ENCODE peak calls at places on chromosome 11, in nine cellular contexts. G is left ventricle myocardium inferior, O is stomach, T is mammary epithelial cell, B is H9, Q is breast epithelium, C is ovary, W is fibroblast of lung, Z is psoas muscle. F is an unnamed sample. For H3K4me1 and H3K27me3, the result is how much of the 10 kb centered on the place peaks cover.

GRCh38 chr11:126764221-126764620 is 236.3 kb downstream of the KIRREL3 start:
- DNase-seq in B (no peak), W (peak), Q (no peak), O (no peak), T (no peak), Z (no peak), G (no peak), C (no peak), F (no peak)

GRCh38 chr11:95577716-95578460 is 211.7 kb downstream of the FAM76B start:
- DNase-seq in O (no peak), B (no peak), G (no peak), C (no peak), Z (no peak), Q (no peak), T (peak), W (peak), F (no peak)

GRCh38 chr11:33652001-33652400 is 48.6 kb downstream of the C11orf91 start:
- DNase-seq in C (no peak), Q (no peak), G (no peak), O (no peak), Z (no peak), T (no peak), W (peak), B (no peak), F (no peak)

GRCh38 chr11:84722583-84723108 is 904.5 kb downstream of the DLG2 start:
- DNase-seq in Z (no peak), O (no peak), G (no peak), Q (no peak), W (no peak), T (no peak), B (peak), C (no peak), F (no peak)

GRCh38 chr11:75265851-75266531 is 25.4 kb downstream of the TPBGL start:
- DNase-seq in B (no peak), O (no peak), Q (no peak), C (peak), W (no peak), G (no peak), Z (peak), T (no peak), F (no peak)

GRCh38 chr11:20125927-20126326 is 34.3 kb downstream of the DBX1 start:
- DNase-seq in C (no peak), B (no peak), Z (no peak), Q (no peak), O (no peak), T (peak), W (peak), G (no peak), F (no peak)

GRCh38 chr11:95897731-95898130 is 26.2 kb downstream of the MTMR2 start:
- DNase-seq in W (peak), Z (no peak), O (no peak), G (no peak), B (no peak), Q (no peak), C (no peak), T (no peak), F (no peak)

GRCh38 chr11:109435121-109435742 is 13.2 kb downstream of the C11orf87 start:
- DNase-seq in B (no peak), Z (no peak), T (peak), C (no peak), Q (no peak), G (no peak), O (no peak), W (peak), F (no peak)

GRCh38 chr11:36057372-36058045 is 113.6 kb downstream of the LDLRAD3 start:
- DNase-seq in Z (peak), O (no peak), T (no peak), Q (no peak), G (no peak), W (no peak), B (no peak), C (peak), F (no peak)

GRCh38 chr11:94740083-94740974 is 27.8 kb upstream of the AMOTL1 start:
- DNase-seq in Z (peak), W (no peak), O (no peak), Q (no peak), T (no peak), B (peak), C (peak), G (peak), F (peak)

GRCh38 chr11:34866375-34866774 is 49.8 kb downstream of the APIP start:
- DNase-seq in C (no peak), T (no peak), G (no peak), B (no peak), W (no peak), Z (no peak), Q (no peak), O (no peak), F (no peak)

GRCh38 chr11:27660171-27660570 is 40.1 kb downstream of the BDNF start:
- DNase-seq in G (no peak), Z (no peak), T (no peak), O (no peak), C (no peak), B (no peak), Q (no peak), W (no peak), F (no peak)

GRCh38 chr11:72787262-72788104 is 6.4 kb downstream of the STARD10 start:
- DNase-seq in Q (no peak), G (no peak), C (no peak), W (no peak), T (no peak), Z (no peak), O (no peak), B (peak), F (no peak)

GRCh38 chr11:131154329-131154728 is 216.1 kb upstream of the NTM start:
- DNase-seq in O (no peak), Z (no peak), Q (no peak), G (no peak), C (no peak), B (no peak), W (no peak), T (no peak), F (no peak)

GRCh38 chr11:18564149-18564548 is 24.4 kb downstream of the UEVLD start:
- DNase-seq in C (no peak), O (no peak), Q (no peak), G (no peak), W (no peak), Z (no peak), T (no peak), B (no peak), F (no peak)

GRCh38 chr11:111361874-111362273 is 17.2 kb downstream of the POU2AF1 start:
- DNase-seq in B (no peak), C (no peak), T (peak), O (peak), W (no peak), Q (no peak), G (no peak), Z (no peak), F (no peak)

GRCh38 chr11:123519797-123520193 is 89.7 kb downstream of the GRAMD1B start:
- DNase-seq in G (no peak), W (no peak), Z (no peak), O (no peak), C (no peak), Q (no peak), T (no peak), B (no peak), F (no peak)

GRCh38 chr11:85279267-85279666 is 347.9 kb downstream of the DLG2 start:
- DNase-seq in B (no peak), W (no peak), Q (no peak), O (no peak), T (no peak), G (no peak), C (no peak), Z (no peak), F (no peak)

GRCh38 chr11:85682330-85683305 is 3.4 kb downstream of the CCDC89 start:
- DNase-seq in B (no peak), T (no peak), W (peak), G (peak), C (peak), Q (no peak), Z (peak), O (peak), F (peak)

GRCh38 chr11:38392176-38392575 is 1794.1 kb upstream of the RAG2 start:
- DNase-seq in B (no peak), Z (no peak), C (no peak), Q (no peak), O (no peak), G (no peak), T (peak), W (peak), F (no peak)

GRCh38 chr11:119056397-119056999 is 507 bp downstream of the HYOU1 start:
- DNase-seq in C (peak), T (peak), G (no peak), Q (no peak), W (no peak), B (peak), O (peak), Z (peak), F (peak)

GRCh38 chr11:2995893-2996554 is 3.9 kb upstream of the NAP1L4 start:
- DNase-seq in T (no peak), O (peak), C (no peak), G (no peak), Z (peak), B (no peak), Q (peak), W (no peak), F (peak)

GRCh38 chr11:108278546-108278945 is 55.7 kb downstream of the ATM start:
- DNase-seq in G (no peak), Z (no peak), W (peak), C (no peak), O (no peak), T (no peak), B (peak), Q (no peak), F (no peak)

GRCh38 chr11:32902089-32902665 is 9.6 kb downstream of the QSER1 start:
- DNase-seq in C (no peak), G (no peak), Z (no peak), W (no peak), Q (no peak), B (no peak), T (peak), O (no peak), F (no peak)

GRCh38 chr11:127890026-127890611 is 697.2 kb downstream of the ETS1 start:
- DNase-seq in G (no peak), O (no peak), T (peak), C (no peak), Q (no peak), B (no peak), W (peak), Z (no peak), F (no peak)

GRCh38 chr11:115473167-115473566 is 31.0 kb downstream of the CADM1 start:
- DNase-seq in O (no peak), G (no peak), B (no peak), Z (no peak), T (no peak), Q (no peak), C (no peak), W (no peak), F (no peak)

GRCh38 chr11:35247428-35247827 is 108.5 kb downstream of the CD44 start:
- DNase-seq in C (no peak), Z (no peak), W (no peak), G (no peak), B (no peak), Q (no peak), T (no peak), O (peak), F (no peak)

GRCh38 chr11:115745041-115745440 is 240.8 kb upstream of the CADM1 start:
- DNase-seq in B (peak), T (no peak), O (no peak), W (no peak), Z (no peak), Q (no peak), G (no peak), C (no peak), F (no peak)

GRCh38 chr11:12773591-12773990 is 99.4 kb downstream of the TEAD1 start:
- DNase-seq in O (no peak), T (no peak), C (no peak), W (no peak), B (no peak), Q (no peak), G (no peak), Z (no peak), F (no peak)

GRCh38 chr11:85551881-85552280 is 75.3 kb downstream of the DLG2 start:
- DNase-seq in W (no peak), B (no peak), Z (no peak), G (no peak), T (no peak), Q (no peak), O (no peak), C (no peak), F (no peak)

GRCh38 chr11:45483361-45483760 is 182.1 kb downstream of the CHST1 start:
- DNase-seq in W (no peak), Z (no peak), G (no peak), C (no peak), Q (no peak), T (no peak), O (peak), B (no peak), F (no peak)

GRCh38 chr11:104522650-104523049 is 358.7 kb upstream of the PDGFD start:
- DNase-seq in C (no peak), W (peak), O (no peak), G (no peak), Z (no peak), B (no peak), Q (no peak), T (no peak), F (no peak)

GRCh38 chr11:48056325-48057183 is 76.2 kb downstream of the PTPRJ start:
- DNase-seq in W (no peak), C (no peak), G (no peak), Z (no peak), Q (no peak), O (no peak), T (no peak), B (no peak), F (no peak)

GRCh38 chr11:117096140-117096972 is 1.9 kb downstream of the SIK3 start:
- DNase-seq in T (no peak), B (peak), O (no peak), Z (no peak), Q (no peak), W (no peak), G (no peak), C (no peak), F (peak)

GRCh38 chr11:117095301-117096139 is 2.7 kb downstream of the SIK3 start:
- DNase-seq in O (no peak), C (no peak), W (peak), T (no peak), Q (no peak), G (no peak), Z (no peak), B (no peak), F (no peak)

GRCh38 chr11:117097567-117098268 is 510 bp downstream of the SIK3 start:
- DNase-seq in Z (peak), G (peak), T (no peak), B (peak), Q (peak), C (no peak), O (peak), W (no peak), F (peak)

GRCh38 chr11:117098269-117099231 is at the start of gene SIK3:
- DNase-seq in Q (peak), W (peak), B (peak), Z (peak), G (peak), C (peak), T (peak), O (peak), F (peak)

DNA sequence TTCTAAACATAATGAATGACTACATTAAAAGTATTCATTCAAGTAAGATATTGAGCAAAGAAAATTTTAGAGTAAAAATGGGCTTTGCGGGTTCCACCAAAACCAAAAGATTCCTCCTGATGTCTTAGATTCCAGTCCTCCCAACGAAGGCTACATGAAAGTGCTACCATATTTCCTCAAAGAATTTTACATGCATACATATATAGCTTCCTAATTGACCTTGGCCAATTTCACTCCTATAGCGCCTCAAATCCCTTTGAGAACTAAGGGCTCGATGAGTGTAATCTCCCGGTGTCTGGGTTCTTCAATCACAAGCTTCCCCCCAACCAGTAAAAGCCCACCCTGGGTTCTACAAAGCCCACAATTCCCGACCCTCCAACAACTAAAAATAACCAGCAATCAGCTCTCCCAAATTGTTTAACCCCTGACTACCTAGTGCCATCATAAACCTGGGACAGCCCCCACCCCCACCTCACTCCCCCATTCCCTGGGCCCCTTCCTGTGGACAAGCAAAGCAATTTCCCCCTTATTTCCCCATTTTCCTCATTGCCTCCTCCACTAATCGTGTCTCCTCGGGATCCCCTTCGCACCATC is 1.2 kb downstream of the SIK3 start:
- DNase-seq in W (no peak), G (no peak), C (no peak), O (no peak), Z (no peak), T (no peak), B (no peak), Q (no peak), F (no peak)
- H3K4me1 ChIP-seq in W (under half), G (half or more), C (under half), O (half or more), Z (half or more), T (under half), B (under half), Q (under half), F (under half)

GRCh38 chr11:71239581-71239980 is 12.8 kb downstream of the SHANK2 start:
- DNase-seq in C (no peak), G (no peak), O (no peak), W (no peak), T (no peak), Q (peak), B (peak), Z (no peak), F (no peak)

GRCh38 chr11:71237853-71238252 is 14.5 kb downstream of the SHANK2 start:
- DNase-seq in G (no peak), C (no peak), Q (peak), T (no peak), O (no peak), Z (no peak), B (peak), W (no peak), F (no peak)

GRCh38 chr11:71236836-71237475 is 15.4 kb downstream of the SHANK2 start:
- DNase-seq in T (no peak), Q (no peak), C (no peak), O (no peak), Z (no peak), W (no peak), G (no peak), B (peak), F (no peak)

GRCh38 chr11:71238941-71239340 is 13.4 kb downstream of the SHANK2 start:
- DNase-seq in G (no peak), C (no peak), Q (peak), T (no peak), B (no peak), O (no peak), W (no peak), Z (no peak), F (no peak)

GRCh38 chr11:71238285-71238875 is 14.0 kb downstream of the SHANK2 start:
- DNase-seq in B (no peak), Z (no peak), Q (peak), G (no peak), W (no peak), C (no peak), T (no peak), O (no peak), F (no peak)
- H3K27me3 ChIP-seq in B (under half), Z (under half), Q (under half), G (half or more), W (under half), C (under half), T (under half), O (under half), F (under half)

DNA sequence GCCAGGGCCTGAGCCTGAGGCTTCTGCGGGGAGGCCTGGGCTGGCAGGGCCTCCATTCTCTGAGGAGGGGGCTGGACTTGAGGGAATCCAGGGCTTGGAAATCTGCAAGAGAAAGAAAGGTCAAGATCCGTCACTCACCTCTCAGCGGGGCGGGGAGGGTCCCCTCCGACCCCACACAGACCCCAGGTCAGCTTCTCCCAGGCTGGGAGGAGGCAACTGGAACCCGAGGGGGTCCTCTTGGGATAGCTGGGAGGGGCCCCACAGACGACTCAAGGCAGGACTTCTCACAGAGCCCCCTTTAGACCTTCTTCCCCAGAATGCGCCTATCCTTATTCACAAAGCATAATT is 11.0 kb downstream of the TNKS1BP1 start:
- DNase-seq in W (no peak), Z (peak), G (no peak), B (no peak), T (no peak), O (no peak), C (no peak), Q (no peak), F (no peak)
- H3K4me1 ChIP-seq in W (half or more), Z (half or more), G (half or more), B (under half), T (under half), O (half or more), C (under half), Q (under half), F (half or more)

GRCh38 chr11:133078012-133078411 is 454.3 kb downstream of the OPCML start:
- DNase-seq in C (no peak), G (no peak), B (no peak), T (no peak), O (no peak), W (no peak), Q (no peak), Z (no peak), F (no peak)
- H3K27me3 ChIP-seq in C (under half), G (half or more), B (under half), T (under half), O (under half), W (under half), Q (under half), Z (under half), F (under half)

DNA sequence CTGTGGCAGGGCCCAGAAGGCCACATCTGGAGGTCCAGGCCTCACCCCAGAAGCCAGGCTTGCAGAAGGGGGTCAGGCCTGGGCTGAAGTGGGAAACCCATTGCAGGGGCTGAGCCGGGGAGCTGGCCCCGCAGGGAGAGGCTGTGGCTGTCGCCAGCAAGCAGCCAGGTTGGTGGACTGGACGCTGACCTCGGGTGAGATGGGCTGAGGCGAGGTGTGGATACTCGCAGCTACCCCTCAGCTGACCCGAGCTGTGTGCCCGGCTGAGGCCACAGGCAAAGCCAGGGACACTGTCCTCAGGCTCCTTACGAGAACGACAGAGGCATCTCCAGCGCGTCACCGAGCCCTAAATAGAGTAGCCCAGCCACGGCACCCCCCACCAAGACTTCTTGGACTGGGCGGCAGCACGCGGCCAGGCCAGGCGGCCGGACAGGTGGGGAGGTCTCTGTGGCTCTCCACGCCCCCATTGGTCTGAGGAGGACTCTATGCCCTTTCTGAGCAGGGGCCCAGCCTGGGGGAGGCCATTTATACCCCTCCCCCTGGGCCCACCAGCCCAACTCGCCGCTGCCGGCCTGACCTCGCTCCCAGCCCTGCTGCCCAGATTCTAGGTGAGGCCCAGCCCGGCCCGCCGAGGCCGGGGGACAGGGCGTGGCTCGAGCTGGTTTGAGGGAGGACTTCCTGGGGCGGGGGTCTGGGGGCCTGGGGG is at the start of gene TNNI2:
- DNase-seq in Q (no peak), O (no peak), W (no peak), G (peak), T (no peak), B (no peak), Z (peak), C (no peak), F (no peak)
- H3K4me1 ChIP-seq in Q (under half), O (under half), W (under half), G (under half), T (half or more), B (under half), Z (under half), C (under half), F (under half)

DNA sequence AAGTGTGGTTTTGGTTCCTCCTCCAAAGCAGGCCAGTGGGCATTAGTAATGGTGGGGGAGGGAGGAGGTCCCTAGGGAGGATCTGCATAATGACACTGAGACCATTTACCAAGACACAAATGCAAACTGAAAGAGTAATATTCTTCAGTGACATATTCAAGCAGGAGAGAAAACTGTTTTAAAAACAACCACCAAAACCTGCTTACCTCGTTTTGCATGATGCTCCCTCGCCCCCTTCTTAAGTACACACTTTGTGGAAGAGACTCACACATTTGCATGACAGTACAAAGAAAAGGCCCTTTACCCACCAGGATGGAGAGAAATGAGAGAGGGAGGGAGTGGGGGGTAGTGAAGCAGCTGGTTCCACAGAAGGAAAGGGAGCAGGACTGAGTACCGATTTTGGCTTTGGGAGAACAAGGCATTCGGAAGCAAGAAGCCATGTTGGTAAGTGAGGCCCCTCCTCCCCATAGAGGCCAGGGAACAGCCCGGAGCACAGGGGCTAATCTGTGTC is 13.0 kb upstream of the OPCML start:
- DNase-seq in W (no peak), O (no peak), Z (no peak), T (no peak), Q (no peak), B (peak), G (no peak), C (no peak), F (no peak)
- H3K27me3 ChIP-seq in W (under half), O (under half), Z (under half), T (under half), Q (under half), B (under half), G (half or more), C (under half), F (under half)

F was measured in testis.